ENCODE peak calls at places on chromosomes 7 and 10, in four cellular contexts. P is IMR-90, N is GM12878, M is K562. G is an unnamed sample.

GRCh38 chr10:24344279-24344678 is 135.3 kb downstream of the KIAA1217 start:
- DNase-seq in N (no peak), P (peak; percentile 98), M (no peak), G (no peak)

GRCh38 chr10:73159038-73159648 is 8.7 kb downstream of the ECD start:
- DNase-seq in M (peak; percentile 70), P (peak; percentile 55), N (peak; percentile 30), G (peak; percentile 65)

GRCh38 chr10:110399163-110400094 is 94.7 kb upstream of the SMNDC1 start:
- DNase-seq in N (no peak), M (no peak), P (peak; percentile 99), G (peak; percentile 95)

GRCh38 chr10:113221756-113222168 is 271.7 kb downstream of the TCF7L2 start:
- DNase-seq in P (no peak), N (no peak), M (no peak), G (no peak)

GRCh38 chr7:116290740-116291139 is 80.4 kb downstream of the TES start:
- DNase-seq in N (no peak), M (no peak), P (no peak), G (no peak)

GRCh38 chr10:101311440-101312067 is 42.4 kb upstream of the BTRC start:
- DNase-seq in M (no peak), N (no peak), P (no peak), G (no peak)

GRCh38 chr7:76394962-76395361 is 14.5 kb downstream of the SSC4D start:
- DNase-seq in M (no peak), N (no peak), P (no peak), G (no peak)

GRCh38 chr7:17619194-17619818 is 320.9 kb downstream of the AHR start:
- DNase-seq in P (no peak), M (no peak), N (no peak), G (no peak)

GRCh38 chr10:70602665-70603438 is at the start of gene PRF1:
- DNase-seq in P (no peak), M (peak; percentile 57), N (no peak), G (no peak)

GRCh38 chr7:136897676-136898075 is 29.2 kb downstream of the CHRM2 start:
- DNase-seq in N (no peak), P (no peak), M (no peak), G (no peak)

GRCh38 chr7:126804604-126805003 is 448.1 kb downstream of the GRM8 start:
- DNase-seq in P (no peak), N (no peak), M (no peak), G (no peak)

GRCh38 chr7:24982917-24983316 is 2.9 kb upstream of the OSBPL3 start:
- DNase-seq in P (no peak), M (no peak), N (no peak), G (no peak)

GRCh38 chr10:126137557-126138221 is 241.3 kb downstream of the FANK1 start:
- DNase-seq in N (no peak), P (peak; percentile 89), M (no peak), G (no peak)

GRCh38 chr10:10540383-10540782 is 477.3 kb upstream of the CELF2 start:
- DNase-seq in P (peak; percentile 46), N (no peak), M (no peak), G (no peak)

DNA sequence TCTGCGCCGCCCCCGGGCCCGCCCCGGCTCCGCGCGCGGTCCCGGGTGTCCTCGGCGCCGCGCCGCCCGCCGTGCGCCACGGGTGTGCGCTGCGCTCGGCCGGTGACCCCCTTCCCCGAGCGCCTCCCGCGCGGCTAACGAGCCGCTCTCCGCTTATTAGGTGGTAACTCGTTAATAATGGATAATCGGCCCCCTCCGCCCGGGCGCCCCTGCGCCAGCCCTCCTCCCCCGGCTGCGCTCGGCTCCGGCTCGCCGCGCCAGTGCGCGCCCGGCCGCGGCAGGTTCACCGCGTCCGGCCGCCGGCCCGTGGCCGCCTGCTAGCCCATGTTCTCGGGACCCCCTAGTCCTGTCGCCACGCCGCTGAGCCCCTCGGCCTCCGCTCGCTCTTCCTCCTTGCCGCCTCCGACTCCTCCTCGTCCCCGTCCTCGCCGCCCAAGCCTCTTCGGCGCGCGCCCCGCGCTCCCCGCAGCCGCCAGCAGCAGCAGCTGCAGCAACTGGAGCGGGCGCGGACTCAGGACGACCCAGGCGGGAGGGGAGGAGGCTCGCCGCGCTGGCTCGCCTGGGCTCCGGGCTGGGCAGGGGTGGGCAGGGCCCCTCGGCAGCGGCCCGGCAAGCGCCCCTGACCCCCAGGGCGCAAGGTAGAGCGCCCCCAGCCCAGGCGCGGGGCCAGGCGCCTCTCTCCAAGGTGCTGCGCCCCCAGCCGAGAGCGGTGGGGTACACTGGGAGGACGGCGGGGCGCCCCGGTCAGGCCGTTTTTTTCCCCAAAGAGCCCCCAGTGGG is 568 bp upstream of the KCNMA1 start:
- DNase-seq in N (no peak), P (peak; percentile 53), M (no peak), G (peak; percentile 25)
- TF ChIP-seq POLR2A in N (no peak), P (no peak), M (no peak), G (no peak)

GRCh38 chr7:47389923-47390630 is 191.8 kb downstream of the TNS3 start:
- DNase-seq in N (no peak), P (no peak), M (no peak), G (no peak)
- TF ChIP-seq FOS in N (no peak), P (no peak), M (no peak), G (no peak)

DNA sequence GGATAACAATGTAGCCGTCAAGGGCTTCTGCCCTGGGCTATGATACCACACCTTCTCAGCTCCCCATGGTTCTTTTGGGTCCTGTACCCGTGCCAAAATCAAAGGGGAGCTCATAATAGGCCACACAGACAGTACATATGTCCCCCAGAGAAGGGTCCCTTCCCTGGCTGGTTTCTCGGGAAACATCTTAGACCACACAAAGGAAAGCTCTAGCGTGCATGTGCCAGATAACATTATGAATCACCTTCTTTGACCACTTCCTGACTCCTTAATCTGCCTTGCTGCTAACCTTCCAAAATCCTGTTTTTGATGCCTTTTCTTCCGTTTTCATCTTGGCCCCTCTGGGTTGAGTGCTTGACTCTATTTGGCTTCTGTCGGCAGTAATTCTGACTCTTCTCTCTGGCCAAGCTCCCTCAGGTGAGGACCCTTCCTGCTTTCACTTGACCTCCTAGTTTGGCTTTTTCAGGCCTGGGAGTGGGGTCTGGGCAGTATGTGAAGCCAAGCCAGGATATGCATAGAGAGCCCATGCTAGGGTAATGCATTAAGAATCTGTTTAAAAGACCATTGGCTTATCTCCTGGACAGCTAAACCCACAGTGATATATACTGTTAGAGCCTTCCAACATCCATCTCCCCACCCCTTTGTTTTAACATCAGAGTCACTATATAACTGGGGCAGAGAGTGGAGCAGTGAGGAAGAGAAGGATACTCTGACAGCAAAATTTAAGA is 84.8 kb downstream of the ANLN start:
- DNase-seq in M (peak; percentile 67), P (peak; percentile 41), N (no peak), G (peak; percentile 79)
- TF ChIP-seq POLR2A in M (no peak), P (no peak), N (no peak), G (peak; percentile 34)

DNA sequence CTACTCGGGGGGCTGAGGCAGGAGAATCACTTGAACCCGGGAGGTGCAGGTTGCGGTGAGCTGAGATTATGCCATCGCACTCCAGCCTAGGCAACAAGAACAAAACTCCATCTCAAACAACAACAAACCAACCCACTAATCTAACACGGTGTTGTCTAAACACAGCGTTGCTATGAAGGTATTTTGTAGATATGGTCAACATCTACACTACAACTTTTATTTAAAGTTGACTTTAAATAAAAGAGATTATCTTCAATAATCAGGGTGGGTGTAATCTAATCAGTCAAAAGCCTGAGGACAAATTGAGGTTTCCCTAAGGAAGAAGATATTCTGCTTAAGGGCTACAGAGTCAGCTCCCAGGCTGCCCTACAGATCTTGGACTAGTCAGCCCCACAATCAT is 24.2 kb downstream of the BAIAP2L1 start:
- DNase-seq in M (no peak), P (no peak), N (no peak), G (no peak)
- TF ChIP-seq FOS in M (no peak), P (no peak), N (no peak), G (no peak)

GRCh38 chr10:96271017-96271815 is at the start of gene BLNK:
- DNase-seq in M (no peak), P (peak; percentile 33), N (peak; percentile 92), G (no peak)
- TF ChIP-seq POLR2A in M (no peak), P (no peak), N (peak; percentile 93), G (no peak)

GRCh38 chr10:75422913-75423312 is 8.5 kb upstream of the LRMDA start:
- DNase-seq in N (no peak), P (no peak), M (no peak), G (no peak)
- TF ChIP-seq FOS in N (no peak), P (no peak), M (no peak), G (no peak)

G was measured in endothelial cell of umbilical vein.